ENCODE peak calls at places on chromosomes 6 and 20, in nine cellular contexts. Z is upper lobe of left lung, T is neural crest cell, R is cardiac fibroblast, G is fibroblast of mammary gland, P is GM20000, I is transverse colon, M is esophagus squamous epithelium, S is AG09319. K is an unnamed sample.

GRCh38 chr6:3389390-3390167 is 67.3 kb downstream of the SLC22A23 start:
- DNase-seq in P (no peak), I (no peak), G (peak; percentile 94), T (no peak), S (peak; percentile 76), Z (no peak), M (no peak), R (peak; percentile 83), K (peak; percentile 89)

GRCh38 chr6:7730411-7730810 is 4.5 kb downstream of the BMP6 start:
- DNase-seq in S (no peak), M (no peak), R (peak; percentile 28), P (no peak), Z (no peak), I (no peak), T (no peak), G (no peak), K (peak; percentile 87)

GRCh38 chr20:10051185-10051584 is 16.4 kb downstream of the ANKEF1 start:
- DNase-seq in I (no peak), T (no peak), M (no peak), G (no peak), P (no peak), S (no peak), Z (no peak), R (no peak), K (no peak)

GRCh38 chr20:18157102-18157501 is 19.4 kb downstream of the KAT14 start:
- DNase-seq in T (no peak), S (no peak), M (no peak), P (no peak), G (no peak), Z (no peak), I (no peak), R (no peak), K (no peak)

GRCh38 chr6:163526356-163526755 is 111.8 kb downstream of the QKI start:
- DNase-seq in M (no peak), G (no peak), R (no peak), P (no peak), T (no peak), Z (no peak), I (no peak), S (no peak), K (no peak)

GRCh38 chr6:154197176-154197850 is 158.3 kb downstream of the OPRM1 start:
- DNase-seq in S (peak; percentile 77), M (no peak), G (peak; percentile 59), I (no peak), Z (no peak), P (no peak), T (no peak), R (peak; percentile 46), K (peak; percentile 68)

GRCh38 chr20:51220293-51220706 is 197.4 kb upstream of the KCNG1 start:
- DNase-seq in G (peak; percentile 21), I (peak; percentile 51), R (peak; percentile 20), P (peak; percentile 60), T (peak; percentile 59), S (no peak), Z (no peak), M (no peak), K (peak; percentile 90)

GRCh38 chr6:12160350-12160749 is 129.8 kb upstream of the EDN1 start:
- DNase-seq in R (peak; percentile 56), P (no peak), G (peak; percentile 86), I (no peak), S (no peak), M (no peak), Z (no peak), T (no peak), K (no peak)

GRCh38 chr6:155248021-155249001 is 15.5 kb upstream of the CLDN20 start:
- DNase-seq in I (peak; percentile 42), M (no peak), R (peak; percentile 80), S (peak; percentile 34), Z (peak; percentile 87), P (peak; percentile 66), T (peak; percentile 40), G (peak; percentile 80), K (peak; percentile 92)

GRCh38 chr6:2827112-2827511 is 14.6 kb downstream of the SERPINB1 start:
- DNase-seq in S (no peak), M (no peak), Z (no peak), T (no peak), P (no peak), I (no peak), G (no peak), R (no peak), K (no peak)

GRCh38 chr6:25637946-25638345 is 14.1 kb upstream of the SCGN start:
- DNase-seq in G (no peak), S (no peak), I (peak; percentile 20), T (no peak), R (no peak), Z (no peak), P (no peak), M (no peak), K (no peak)
- TF ChIP-seq CTCF in G (no peak), S (no peak), I (no peak), T (no peak), R (no peak), Z (no peak), P (no peak), M (no peak), K (no peak)

GRCh38 chr6:136793348-136793747 is 1.1 kb upstream of the MAP3K5 start:
- DNase-seq in R (no peak), G (no peak), Z (no peak), T (no peak), I (no peak), P (peak; percentile 31), M (no peak), S (no peak), K (no peak)
- TF ChIP-seq CTCF in R (no peak), G (no peak), Z (no peak), T (no peak), I (no peak), P (no peak), M (no peak), S (no peak), K (no peak)

DNA sequence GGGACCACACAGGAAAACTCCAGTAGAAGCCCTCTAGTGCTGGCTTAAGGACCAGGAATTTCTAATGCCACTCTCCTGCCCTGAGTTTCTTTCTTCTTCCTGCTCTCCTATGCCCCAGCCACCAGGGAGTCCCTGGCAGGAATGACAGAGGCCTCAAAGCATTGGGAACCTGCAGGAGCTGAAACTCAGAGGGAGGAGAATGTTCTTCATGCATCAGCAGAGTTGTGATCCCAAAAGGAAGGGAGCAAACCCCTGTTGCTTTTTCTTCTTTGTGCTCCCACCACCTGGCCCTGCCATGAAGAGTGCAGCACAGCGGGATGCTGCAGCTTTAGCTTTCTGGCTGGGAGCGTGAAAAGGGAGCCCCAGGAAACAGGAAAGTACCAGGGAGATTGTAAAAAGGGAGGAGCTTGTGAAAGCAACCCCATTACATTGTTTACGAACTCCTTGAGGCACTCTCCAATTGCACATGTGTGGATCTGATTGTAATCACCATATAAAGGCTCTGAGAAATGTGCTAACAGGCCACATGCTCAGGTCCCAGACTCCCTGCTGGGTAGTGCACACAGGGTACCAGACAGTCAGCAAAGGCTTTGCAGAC is 34.7 kb upstream of the FKBP1A start:
- DNase-seq in I (no peak), R (peak; percentile 34), T (no peak), G (no peak), P (no peak), Z (no peak), S (no peak), M (no peak), K (no peak)
- TF ChIP-seq CTCF in I (no peak), R (no peak), T (no peak), G (no peak), P (no peak), Z (no peak), S (no peak), M (no peak), K (no peak)

GRCh38 chr6:143698759-143699750 is 21.3 kb downstream of the PHACTR2 start:
- DNase-seq in Z (no peak), M (no peak), S (no peak), R (no peak), P (no peak), T (no peak), I (no peak), G (no peak), K (no peak)
- TF ChIP-seq CTCF in Z (no peak), M (no peak), S (no peak), R (no peak), P (no peak), T (no peak), I (no peak), G (no peak), K (no peak)